ENCODE peak calls at places on chromosomes 11 and 22, in seven cellular contexts. D is neural progenitor cell, W is dorsolateral prefrontal cortex, K is lower lobe of right lung, B is K562, A is A549, P is tibial artery. J is an unnamed sample.

GRCh38 chr11:92776676-92777075 is 192.8 kb upstream of the MTNR1B start:
- DNase-seq in D (no peak), W (no peak), K (no peak), B (no peak), A (no peak), P (no peak), J (no peak)

GRCh38 chr11:60974726-60975125 is 3.2 kb downstream of the CD6 start:
- DNase-seq in D (no peak), W (peak), K (no peak), B (no peak), A (no peak), P (no peak), J (no peak)

GRCh38 chr11:134273317-134273712 is 2.9 kb upstream of the GLB1L3 start:
- DNase-seq in D (no peak), W (no peak), K (no peak), B (no peak), A (no peak), P (no peak), J (no peak)

GRCh38 chr22:44595841-44596341 is 97.9 kb upstream of the RTL6 start:
- DNase-seq in D (no peak), W (no peak), K (no peak), B (no peak), A (no peak), P (no peak), J (no peak)

GRCh38 chr11:112962854-112963367 is 1.7 kb downstream of the NCAM1 start:
- DNase-seq in D (peak), W (peak), K (peak), B (no peak), A (no peak), P (peak), J (no peak)

GRCh38 chr22:20510811-20511577 is 3.6 kb downstream of the MED15 start:
- DNase-seq in D (no peak), W (no peak), K (no peak), B (no peak), A (no peak), P (no peak), J (no peak)

GRCh38 chr11:120467627-120468026 is 43.9 kb upstream of the GRIK4 start:
- DNase-seq in D (no peak), W (no peak), K (no peak), B (no peak), A (peak), P (no peak), J (no peak)

GRCh38 chr22:35581023-35581413 is 36.1 kb downstream of the MB start:
- DNase-seq in D (no peak), W (no peak), K (no peak), B (no peak), A (no peak), P (no peak), J (no peak)

GRCh38 chr11:44870615-44871176 is 80.0 kb downstream of the TP53I11 start:
- DNase-seq in D (no peak), W (no peak), K (no peak), B (no peak), A (no peak), P (no peak), J (peak)

GRCh38 chr11:22304337-22304961 is 33.7 kb upstream of the SLC17A6 start:
- DNase-seq in D (peak), W (no peak), K (no peak), B (peak), A (peak), P (no peak), J (peak)

GRCh38 chr11:46920709-46921108 is 2.4 kb upstream of the LRP4 start:
- DNase-seq in D (no peak), W (no peak), K (no peak), B (no peak), A (peak), P (peak), J (no peak)

GRCh38 chr22:46055851-46056168 is 78.8 kb upstream of the WNT7B start:
- DNase-seq in D (no peak), W (no peak), K (no peak), B (no peak), A (no peak), P (peak), J (no peak)
- H3K4me3 ChIP-seq in D (no peak), W (peak), K (peak), B (no peak), A (no peak), P (peak), J (no peak)

DNA sequence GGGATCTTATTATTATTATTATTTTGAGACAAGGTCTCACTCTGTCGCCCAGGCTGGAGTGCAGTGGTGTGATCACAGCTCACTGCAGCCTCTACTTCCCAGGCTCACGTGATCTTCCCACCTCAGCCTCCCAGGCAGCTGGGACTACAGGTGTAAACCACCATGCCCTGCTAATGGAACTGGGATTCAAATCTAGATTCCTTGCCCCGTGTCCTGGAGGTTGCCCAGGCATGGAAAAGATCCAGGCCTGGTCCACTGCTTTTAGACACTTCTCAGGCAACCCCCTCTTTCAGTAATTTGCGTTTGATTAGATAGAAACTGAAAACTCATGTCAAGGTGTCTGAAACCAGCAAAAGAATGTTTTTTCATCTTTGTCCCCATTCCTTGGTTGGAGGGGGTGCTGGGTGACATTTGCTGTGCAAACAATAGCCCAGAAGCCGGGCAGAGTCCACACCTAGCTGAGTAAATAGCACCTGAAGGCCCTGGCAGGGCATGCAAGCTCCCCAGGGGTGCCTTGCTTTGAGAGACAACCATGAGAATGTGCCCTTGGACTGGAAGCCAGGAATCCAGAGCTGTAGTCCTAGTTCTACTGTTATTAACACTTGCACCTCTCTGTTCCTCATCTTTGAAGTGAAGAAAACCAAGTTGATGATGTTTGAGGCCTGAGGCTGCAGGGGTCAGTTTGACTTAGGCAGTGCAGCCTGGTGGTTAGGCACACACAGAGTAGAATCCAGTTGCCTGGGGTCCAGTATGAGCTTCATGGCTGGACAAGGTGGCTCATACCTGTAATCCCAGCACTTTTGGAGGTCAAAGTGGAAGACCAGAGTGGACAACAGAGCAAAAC is 19.1 kb upstream of the XBP1 start:
- DNase-seq in D (no peak), W (no peak), K (peak), B (no peak), A (peak), P (no peak), J (no peak)
- H3K4me3 ChIP-seq in D (no peak), W (no peak), K (no peak), B (no peak), A (no peak), P (no peak), J (no peak)

DNA sequence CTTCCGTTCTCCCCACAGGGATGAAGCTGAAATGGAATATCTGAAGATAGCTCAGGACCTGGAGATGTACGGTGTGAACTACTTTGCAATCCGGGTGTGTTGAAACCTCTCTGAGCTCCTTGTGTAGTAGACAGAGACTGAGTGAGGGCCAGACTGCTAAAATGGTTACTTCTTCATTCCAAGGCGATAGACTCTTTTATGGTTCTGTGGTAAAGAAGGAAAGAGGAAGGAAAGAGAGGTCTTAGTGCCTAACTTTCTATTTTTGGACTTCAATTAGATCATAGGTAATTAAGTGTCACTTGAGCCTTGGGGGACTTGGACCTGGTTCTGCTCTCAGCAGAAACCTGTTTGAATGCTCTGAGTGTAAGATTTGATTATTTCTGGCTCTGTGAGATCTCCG is 54.7 kb downstream of the NF2 start:
- DNase-seq in D (no peak), W (no peak), K (no peak), B (no peak), A (no peak), P (no peak), J (no peak)
- H3K4me3 ChIP-seq in D (no peak), W (no peak), K (no peak), B (no peak), A (no peak), P (no peak), J (no peak)

GRCh38 chr11:94574193-94574961 is 7.2 kb downstream of the PIWIL4 start:
- DNase-seq in D (no peak), W (no peak), K (peak), B (no peak), A (no peak), P (no peak), J (no peak)
- H3K4me3 ChIP-seq in D (no peak), W (no peak), K (peak), B (no peak), A (no peak), P (no peak), J (no peak)

GRCh38 chr11:2738551-2739431 is 39.0 kb upstream of the KCNQ1OT1 start:
- DNase-seq in D (no peak), W (no peak), K (no peak), B (peak), A (no peak), P (no peak), J (no peak)

GRCh38 chr11:2736577-2737225 is 36.9 kb upstream of the KCNQ1OT1 start:
- DNase-seq in D (no peak), W (no peak), K (no peak), B (no peak), A (no peak), P (no peak), J (no peak)

GRCh38 chr11:2735053-2735589 is 35.3 kb upstream of the KCNQ1OT1 start:
- DNase-seq in D (no peak), W (no peak), K (no peak), B (no peak), A (no peak), P (no peak), J (no peak)

GRCh38 chr11:2737876-2738275 is 38.1 kb upstream of the KCNQ1OT1 start:
- DNase-seq in D (no peak), W (no peak), K (no peak), B (peak), A (no peak), P (no peak), J (no peak)

DNA sequence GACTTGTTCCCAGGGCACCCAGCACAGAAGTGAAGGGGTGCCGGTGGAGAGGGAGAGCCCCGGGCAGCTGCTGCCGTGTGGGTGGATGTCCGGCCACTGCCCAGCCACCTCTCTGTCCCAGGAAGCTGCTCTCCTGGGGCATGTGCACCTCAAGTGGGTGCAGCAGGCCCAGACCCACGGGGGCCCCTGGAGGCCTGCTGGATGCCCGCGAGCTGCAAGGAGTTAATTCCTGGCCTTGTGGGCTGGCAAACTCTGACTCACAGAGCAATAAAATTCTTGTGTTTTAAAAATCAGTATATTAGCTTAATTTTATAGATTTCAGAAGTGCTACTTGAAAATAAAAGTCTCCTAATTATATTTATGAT is 37.4 kb upstream of the KCNQ1OT1 start:
- DNase-seq in D (no peak), W (no peak), K (no peak), B (no peak), A (no peak), P (no peak), J (no peak)
- H3K4me3 ChIP-seq in D (no peak), W (no peak), K (no peak), B (no peak), A (no peak), P (no peak), J (no peak)

J was measured in Jurkat, Clone E6-1.